ENCODE peak calls at places on chromosome 6, in five cellular contexts. One of them, this sample, is unnamed.

GRCh38 chr6:63802606-63803206 is 167.1 kb downstream of the PHF3 start:
- DNase-seq in A549: no peak
- DNase-seq in HepG2: peak; percentile 31
- DNase-seq in K562: peak; percentile 2
- DNase-seq in GM12878: no peak
- DNase-seq in this sample: peak; percentile 53

GRCh38 chr6:25050356-25050755 is 114.6 kb upstream of the RIPOR2 start:
- DNase-seq in GM12878: no peak
- DNase-seq in HepG2: no peak
- DNase-seq in A549: no peak
- DNase-seq in K562: peak; percentile 28
- DNase-seq in this sample: peak; percentile 94

GRCh38 chr6:31202259-31203166 is 32.0 kb upstream of the POU5F1 start:
- DNase-seq in HepG2: no peak
- DNase-seq in A549: no peak
- DNase-seq in GM12878: no peak
- DNase-seq in K562: no peak
- DNase-seq in this sample: no peak

GRCh38 chr6:123276439-123277045 is 280.5 kb downstream of the CLVS2 start:
- DNase-seq in HepG2: no peak
- DNase-seq in A549: no peak
- DNase-seq in K562: peak; percentile 59
- DNase-seq in GM12878: no peak
- DNase-seq in this sample: no peak

GRCh38 chr6:157715766-157716171 is 107.3 kb upstream of the SNX9 start:
- DNase-seq in A549: no peak
- DNase-seq in GM12878: no peak
- DNase-seq in K562: no peak
- DNase-seq in HepG2: no peak
- DNase-seq in this sample: peak; percentile 95

GRCh38 chr6:36114798-36115408 is 15.4 kb upstream of the MAPK13 start:
- DNase-seq in HepG2: no peak
- DNase-seq in A549: no peak
- DNase-seq in GM12878: peak; percentile 60
- DNase-seq in K562: no peak
- DNase-seq in this sample: no peak

GRCh38 chr6:20931093-20931492 is 396.8 kb downstream of the CDKAL1 start:
- DNase-seq in K562: peak; percentile 10
- DNase-seq in HepG2: no peak
- DNase-seq in A549: no peak
- DNase-seq in GM12878: no peak
- DNase-seq in this sample: no peak

GRCh38 chr6:26561533-26562466 is 23.6 kb downstream of the HMGN4 start:
- DNase-seq in GM12878: no peak
- DNase-seq in A549: no peak
- DNase-seq in K562: no peak
- DNase-seq in HepG2: peak; percentile 55
- DNase-seq in this sample: no peak

GRCh38 chr6:78598966-78599365 is 268.4 kb upstream of the IRAK1BP1 start:
- DNase-seq in GM12878: no peak
- DNase-seq in HepG2: no peak
- DNase-seq in A549: peak; percentile 3
- DNase-seq in K562: no peak
- DNase-seq in this sample: peak; percentile 97

GRCh38 chr6:104325341-104326172 is 534.2 kb downstream of the HACE1 start:
- DNase-seq in K562: peak; percentile 13
- DNase-seq in HepG2: no peak
- DNase-seq in GM12878: no peak
- DNase-seq in A549: peak; percentile 4
- DNase-seq in this sample: no peak

GRCh38 chr6:64041373-64041772 is 405.8 kb downstream of the PHF3 start:
- DNase-seq in GM12878: no peak
- DNase-seq in K562: no peak
- DNase-seq in HepG2: no peak
- DNase-seq in A549: no peak
- DNase-seq in this sample: no peak

GRCh38 chr6:52363222-52363867 is 1.4 kb downstream of the PAQR8 start:
- DNase-seq in K562: peak; percentile 17
- DNase-seq in GM12878: no peak
- DNase-seq in A549: no peak
- DNase-seq in HepG2: peak; percentile 75
- DNase-seq in this sample: peak; percentile 5

GRCh38 chr6:92790381-92790780 is 629.0 kb downstream of the EPHA7 start:
- DNase-seq in HepG2: no peak
- DNase-seq in K562: no peak
- DNase-seq in A549: no peak
- DNase-seq in GM12878: no peak
- DNase-seq in this sample: no peak

GRCh38 chr6:73234732-73235131 is 9.4 kb upstream of the KHDC1L start:
- DNase-seq in GM12878: no peak
- DNase-seq in K562: no peak
- DNase-seq in A549: peak; percentile 4
- DNase-seq in HepG2: no peak
- DNase-seq in this sample: peak; percentile 87

GRCh38 chr6:24738732-24739131 is 19.8 kb upstream of the C6orf62 start:
- DNase-seq in HepG2: no peak
- DNase-seq in K562: no peak
- DNase-seq in A549: no peak
- DNase-seq in GM12878: no peak
- DNase-seq in this sample: no peak

GRCh38 chr6:148771896-148772554 is 25.2 kb downstream of the UST start:
- DNase-seq in A549: no peak
- DNase-seq in K562: no peak
- DNase-seq in HepG2: no peak
- DNase-seq in GM12878: no peak
- DNase-seq in this sample: no peak

GRCh38 chr6:89984926-89985743 is 90.9 kb downstream of the GJA10 start:
- DNase-seq in HepG2: no peak
- DNase-seq in A549: no peak
- DNase-seq in K562: peak; percentile 60
- DNase-seq in GM12878: no peak
- DNase-seq in this sample: peak; percentile 76

GRCh38 chr6:148523551-148523950 is 180.9 kb downstream of the SASH1 start:
- DNase-seq in GM12878: no peak
- DNase-seq in K562: no peak
- DNase-seq in HepG2: no peak
- DNase-seq in A549: no peak
- DNase-seq in this sample: peak; percentile 67

GRCh38 chr6:123415844-123416468 is 220.8 kb downstream of the TRDN start:
- DNase-seq in HepG2: peak; percentile 56
- DNase-seq in GM12878: no peak
- DNase-seq in K562: peak; percentile 66
- DNase-seq in A549: peak; percentile 0
- DNase-seq in this sample: peak; percentile 37

GRCh38 chr6:137389150-137389664 is 105.0 kb downstream of the OLIG3 start:
- DNase-seq in K562: peak; percentile 41
- DNase-seq in A549: no peak
- DNase-seq in GM12878: peak; percentile 51
- DNase-seq in HepG2: no peak
- DNase-seq in this sample: no peak

GRCh38 chr6:23111984-23112383 is 542.6 kb downstream of the HDGFL1 start:
- DNase-seq in GM12878: no peak
- DNase-seq in HepG2: no peak
- DNase-seq in A549: no peak
- DNase-seq in K562: no peak
- DNase-seq in this sample: peak; percentile 83

GRCh38 chr6:148435386-148435785 is 92.7 kb downstream of the SASH1 start:
- DNase-seq in GM12878: no peak
- DNase-seq in HepG2: no peak
- DNase-seq in A549: no peak
- DNase-seq in K562: no peak
- DNase-seq in this sample: peak; percentile 59

GRCh38 chr6:150895898-150896632 is 30.6 kb downstream of the MTHFD1L start:
- DNase-seq in K562: no peak
- DNase-seq in GM12878: no peak
- DNase-seq in A549: no peak
- DNase-seq in HepG2: no peak
- DNase-seq in this sample: no peak

DNA sequence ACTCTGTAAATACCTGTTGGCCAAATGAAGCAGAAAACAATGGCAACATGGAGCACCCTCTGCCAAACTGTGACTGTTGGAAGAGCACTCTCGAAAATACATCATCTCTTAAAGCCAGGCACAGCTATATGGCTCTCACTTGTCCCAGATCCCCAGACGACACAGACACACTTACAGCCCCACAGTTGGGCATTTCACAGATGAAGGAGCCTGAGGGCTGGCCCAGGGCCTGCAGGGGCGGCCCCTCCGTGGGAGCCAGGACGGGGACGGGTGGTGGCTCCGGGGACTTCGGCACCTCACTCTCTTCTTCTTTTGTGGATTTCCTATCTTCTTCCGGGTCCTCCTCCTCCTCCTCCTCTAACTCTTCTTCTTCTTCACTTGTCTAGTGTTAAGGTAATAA is 18.4 kb upstream of the MRPS10 start:
- DNase-seq in K562: no peak
- DNase-seq in GM12878: no peak
- DNase-seq in HepG2: no peak
- DNase-seq in A549: no peak
- DNase-seq in this sample: no peak
- H3K27ac ChIP-seq in K562: no peak overlapping the region
- H3K27ac ChIP-seq in GM12878: peak overlapping the region; percentile 68
- H3K27ac ChIP-seq in HepG2: no peak overlapping the region
- H3K27ac ChIP-seq in A549: no peak overlapping the region
- H3K27ac ChIP-seq in this sample: no peak overlapping the region

GRCh38 chr6:3812596-3812995 is 36.6 kb upstream of the FAM50B start:
- DNase-seq in HepG2: no peak
- DNase-seq in GM12878: no peak
- DNase-seq in K562: no peak
- DNase-seq in A549: no peak
- DNase-seq in this sample: no peak

GRCh38 chr6:3811191-3811590 is 38.0 kb upstream of the FAM50B start:
- DNase-seq in K562: no peak
- DNase-seq in GM12878: no peak
- DNase-seq in HepG2: no peak
- DNase-seq in A549: no peak
- DNase-seq in this sample: no peak

GRCh38 chr6:3814539-3814938 is 34.6 kb upstream of the FAM50B start:
- DNase-seq in GM12878: no peak
- DNase-seq in A549: no peak
- DNase-seq in K562: no peak
- DNase-seq in HepG2: no peak
- DNase-seq in this sample: no peak

GRCh38 chr6:3813918-3814317 is 35.3 kb upstream of the FAM50B start:
- DNase-seq in HepG2: no peak
- DNase-seq in GM12878: no peak
- DNase-seq in K562: no peak
- DNase-seq in A549: no peak
- DNase-seq in this sample: no peak

GRCh38 chr6:3813150-3813780 is 35.9 kb upstream of the FAM50B start:
- DNase-seq in A549: peak; percentile 59
- DNase-seq in GM12878: no peak
- DNase-seq in HepG2: peak; percentile 33
- DNase-seq in K562: peak; percentile 53
- DNase-seq in this sample: peak; percentile 56
- TF ChIP-seq BHLHE40 in A549: no peak
- TF ChIP-seq BHLHE40 in GM12878: no peak
- TF ChIP-seq BHLHE40 in HepG2: no peak
- TF ChIP-seq BHLHE40 in K562: no peak
- TF ChIP-seq BHLHE40 in this sample: no peak

GRCh38 chr6:33700391-33701050 is 11.0 kb downstream of the UQCC2 start:
- DNase-seq in A549: peak; percentile 57
- DNase-seq in GM12878: no peak
- DNase-seq in K562: peak; percentile 90
- DNase-seq in HepG2: peak; percentile 58
- DNase-seq in this sample: peak; percentile 70
- TF ChIP-seq SMC3 in A549: peak; percentile 66
- TF ChIP-seq SMC3 in GM12878: peak; percentile 73
- TF ChIP-seq SMC3 in K562: peak; percentile 76
- TF ChIP-seq SMC3 in HepG2: peak; percentile 56
- TF ChIP-seq SMC3 in this sample: peak; percentile 83

GRCh38 chr6:88490195-88490594 is 324.0 kb upstream of the CNR1 start:
- DNase-seq in K562: no peak
- DNase-seq in HepG2: no peak
- DNase-seq in A549: no peak
- DNase-seq in GM12878: no peak
- DNase-seq in this sample: no peak
- H3K27ac ChIP-seq in K562: no peak overlapping the region
- H3K27ac ChIP-seq in HepG2: no peak overlapping the region
- H3K27ac ChIP-seq in A549: no peak overlapping the region
- H3K27ac ChIP-seq in GM12878: no peak overlapping the region
- H3K27ac ChIP-seq in this sample: no peak overlapping the region

This sample was measured in IMR-90.